ENCODE peak calls at places on chromosomes 13 and 19, in six cellular contexts. One of them, this sample, is unnamed.

GRCh38 chr13:75702476-75702875 is 66.3 kb downstream of the LMO7 start:
- DNase-seq in adrenal gland: no peak
- DNase-seq in endothelial cell: no peak
- DNase-seq in dorsolateral prefrontal cortex: no peak
- DNase-seq in sigmoid colon: no peak
- DNase-seq in gastrocnemius medialis: no peak
- DNase-seq in this sample: no peak

GRCh38 chr19:49746206-49746958 is 16.7 kb downstream of the TSKS start:
- DNase-seq in sigmoid colon: peak; percentile 78
- DNase-seq in adrenal gland: peak; percentile 62
- DNase-seq in endothelial cell: no peak
- DNase-seq in dorsolateral prefrontal cortex: peak; percentile 46
- DNase-seq in gastrocnemius medialis: no peak
- DNase-seq in this sample: peak; percentile 80

GRCh38 chr13:97434417-97435296 is 688 bp downstream of the RAP2A start:
- DNase-seq in dorsolateral prefrontal cortex: peak; percentile 40
- DNase-seq in endothelial cell: peak; percentile 43
- DNase-seq in gastrocnemius medialis: peak; percentile 14
- DNase-seq in adrenal gland: peak; percentile 53
- DNase-seq in sigmoid colon: peak; percentile 78
- DNase-seq in this sample: peak; percentile 50

GRCh38 chr13:39483326-39483725 is 119.7 kb downstream of the LHFPL6 start:
- DNase-seq in adrenal gland: no peak
- DNase-seq in gastrocnemius medialis: no peak
- DNase-seq in dorsolateral prefrontal cortex: no peak
- DNase-seq in endothelial cell: no peak
- DNase-seq in sigmoid colon: no peak
- DNase-seq in this sample: no peak

GRCh38 chr13:50589651-50590054 is 253.8 kb downstream of the DLEU7 start:
- DNase-seq in sigmoid colon: no peak
- DNase-seq in adrenal gland: peak; percentile 48
- DNase-seq in dorsolateral prefrontal cortex: no peak
- DNase-seq in endothelial cell: no peak
- DNase-seq in gastrocnemius medialis: no peak
- DNase-seq in this sample: no peak

GRCh38 chr19:58497634-58498170 is 14.1 kb downstream of the SLC27A5 start:
- DNase-seq in endothelial cell: no peak
- DNase-seq in adrenal gland: no peak
- DNase-seq in gastrocnemius medialis: no peak
- DNase-seq in sigmoid colon: no peak
- DNase-seq in dorsolateral prefrontal cortex: no peak
- DNase-seq in this sample: no peak

GRCh38 chr13:66234159-66234558 is 996.0 kb downstream of the PCDH9 start:
- DNase-seq in adrenal gland: no peak
- DNase-seq in dorsolateral prefrontal cortex: no peak
- DNase-seq in gastrocnemius medialis: no peak
- DNase-seq in sigmoid colon: no peak
- DNase-seq in endothelial cell: no peak
- DNase-seq in this sample: no peak

GRCh38 chr13:23799945-23800344 is 89.3 kb downstream of the MIPEP start:
- DNase-seq in dorsolateral prefrontal cortex: no peak
- DNase-seq in adrenal gland: no peak
- DNase-seq in gastrocnemius medialis: no peak
- DNase-seq in endothelial cell: no peak
- DNase-seq in sigmoid colon: no peak
- DNase-seq in this sample: no peak

GRCh38 chr19:49056101-49056901 is 1.2 kb downstream of the CGB7 start:
- DNase-seq in endothelial cell: peak; percentile 64
- DNase-seq in gastrocnemius medialis: no peak
- DNase-seq in adrenal gland: peak; percentile 26
- DNase-seq in dorsolateral prefrontal cortex: no peak
- DNase-seq in sigmoid colon: no peak
- DNase-seq in this sample: no peak

GRCh38 chr13:97976551-97977375 is 23.3 kb downstream of the IPO5 start:
- DNase-seq in adrenal gland: peak; percentile 34
- DNase-seq in dorsolateral prefrontal cortex: no peak
- DNase-seq in endothelial cell: peak; percentile 38
- DNase-seq in gastrocnemius medialis: no peak
- DNase-seq in sigmoid colon: no peak
- DNase-seq in this sample: no peak

GRCh38 chr13:59337070-59337469 is 826.7 kb downstream of the DIAPH3 start:
- DNase-seq in dorsolateral prefrontal cortex: no peak
- DNase-seq in adrenal gland: no peak
- DNase-seq in gastrocnemius medialis: no peak
- DNase-seq in sigmoid colon: no peak
- DNase-seq in endothelial cell: no peak
- DNase-seq in this sample: no peak

GRCh38 chr13:51541809-51542258 is 42.4 kb upstream of the WDFY2 start:
- DNase-seq in sigmoid colon: no peak
- DNase-seq in gastrocnemius medialis: no peak
- DNase-seq in dorsolateral prefrontal cortex: no peak
- DNase-seq in adrenal gland: peak; percentile 38
- DNase-seq in endothelial cell: no peak
- DNase-seq in this sample: no peak

GRCh38 chr13:30972888-30973377 is 40.5 kb downstream of the TEX26 start:
- DNase-seq in endothelial cell: no peak
- DNase-seq in dorsolateral prefrontal cortex: no peak
- DNase-seq in gastrocnemius medialis: no peak
- DNase-seq in sigmoid colon: no peak
- DNase-seq in adrenal gland: no peak
- DNase-seq in this sample: no peak

GRCh38 chr13:43377149-43377548 is 353.8 kb downstream of the DNAJC15 start:
- DNase-seq in gastrocnemius medialis: no peak
- DNase-seq in dorsolateral prefrontal cortex: peak; percentile 49
- DNase-seq in adrenal gland: no peak
- DNase-seq in sigmoid colon: peak; percentile 71
- DNase-seq in endothelial cell: no peak
- DNase-seq in this sample: no peak

GRCh38 chr13:21974741-21975140 is 303.9 kb downstream of the FGF9 start:
- DNase-seq in sigmoid colon: no peak
- DNase-seq in adrenal gland: no peak
- DNase-seq in gastrocnemius medialis: no peak
- DNase-seq in dorsolateral prefrontal cortex: no peak
- DNase-seq in endothelial cell: no peak
- DNase-seq in this sample: no peak

GRCh38 chr13:110507678-110508381 is 53.7 kb downstream of the RAB20 start:
- DNase-seq in dorsolateral prefrontal cortex: no peak
- DNase-seq in sigmoid colon: no peak
- DNase-seq in gastrocnemius medialis: peak; percentile 50
- DNase-seq in endothelial cell: no peak
- DNase-seq in adrenal gland: no peak
- DNase-seq in this sample: no peak

GRCh38 chr13:44463759-44464158 is 90.1 kb downstream of the SERP2 start:
- DNase-seq in gastrocnemius medialis: no peak
- DNase-seq in adrenal gland: no peak
- DNase-seq in endothelial cell: no peak
- DNase-seq in dorsolateral prefrontal cortex: no peak
- DNase-seq in sigmoid colon: no peak
- DNase-seq in this sample: no peak

GRCh38 chr19:19105365-19106060 is 32.8 kb downstream of the TMEM161A start:
- DNase-seq in gastrocnemius medialis: no peak
- DNase-seq in endothelial cell: peak; percentile 69
- DNase-seq in dorsolateral prefrontal cortex: no peak
- DNase-seq in sigmoid colon: peak; percentile 76
- DNase-seq in adrenal gland: peak; percentile 78
- DNase-seq in this sample: no peak

GRCh38 chr19:37872383-37872782 is 34.0 kb downstream of the WDR87 start:
- DNase-seq in adrenal gland: no peak
- DNase-seq in sigmoid colon: no peak
- DNase-seq in endothelial cell: no peak
- DNase-seq in gastrocnemius medialis: no peak
- DNase-seq in dorsolateral prefrontal cortex: no peak
- DNase-seq in this sample: no peak

GRCh38 chr19:47112664-47113445 is 721 bp downstream of the ZC3H4 start:
- DNase-seq in endothelial cell: peak; percentile 99
- DNase-seq in sigmoid colon: peak; percentile 100
- DNase-seq in gastrocnemius medialis: peak; percentile 100
- DNase-seq in adrenal gland: peak; percentile 99
- DNase-seq in dorsolateral prefrontal cortex: peak; percentile 99
- DNase-seq in this sample: peak; percentile 100

GRCh38 chr19:41897820-41898219 is 14.8 kb downstream of the ARHGEF1 start:
- DNase-seq in endothelial cell: no peak
- DNase-seq in gastrocnemius medialis: no peak
- DNase-seq in adrenal gland: no peak
- DNase-seq in dorsolateral prefrontal cortex: no peak
- DNase-seq in sigmoid colon: no peak
- DNase-seq in this sample: no peak

GRCh38 chr19:7699422-7700127 is 2.4 kb downstream of the FCER2 start:
- DNase-seq in gastrocnemius medialis: no peak
- DNase-seq in endothelial cell: no peak
- DNase-seq in sigmoid colon: no peak
- DNase-seq in dorsolateral prefrontal cortex: no peak
- DNase-seq in adrenal gland: no peak
- DNase-seq in this sample: peak; percentile 69

GRCh38 chr19:3556978-3557460 is 367 bp downstream of the MFSD12 start:
- DNase-seq in dorsolateral prefrontal cortex: no peak
- DNase-seq in adrenal gland: peak; percentile 63
- DNase-seq in endothelial cell: no peak
- DNase-seq in sigmoid colon: peak; percentile 71
- DNase-seq in gastrocnemius medialis: no peak
- DNase-seq in this sample: no peak

GRCh38 chr13:32752997-32753606 is 166.8 kb downstream of the PDS5B start:
- DNase-seq in dorsolateral prefrontal cortex: no peak
- DNase-seq in gastrocnemius medialis: no peak
- DNase-seq in endothelial cell: no peak
- DNase-seq in adrenal gland: no peak
- DNase-seq in sigmoid colon: no peak
- DNase-seq in this sample: no peak

GRCh38 chr13:100389617-100390016 is 199.0 kb downstream of the GGACT start:
- DNase-seq in sigmoid colon: no peak
- DNase-seq in endothelial cell: no peak
- DNase-seq in adrenal gland: no peak
- DNase-seq in dorsolateral prefrontal cortex: no peak
- DNase-seq in gastrocnemius medialis: no peak
- DNase-seq in this sample: peak; percentile 41

GRCh38 chr13:73060251-73061160 is 1.7 kb downstream of the KLF5 start:
- DNase-seq in sigmoid colon: no peak
- DNase-seq in endothelial cell: no peak
- DNase-seq in adrenal gland: no peak
- DNase-seq in gastrocnemius medialis: peak; percentile 22
- DNase-seq in dorsolateral prefrontal cortex: no peak
- DNase-seq in this sample: no peak

GRCh38 chr13:36789730-36790129 is 29.3 kb upstream of the RFXAP start:
- DNase-seq in dorsolateral prefrontal cortex: no peak
- DNase-seq in sigmoid colon: no peak
- DNase-seq in endothelial cell: no peak
- DNase-seq in adrenal gland: peak; percentile 26
- DNase-seq in gastrocnemius medialis: no peak
- DNase-seq in this sample: no peak

GRCh38 chr13:64061649-64062048 is 2646.0 kb upstream of the PCDH20 start:
- DNase-seq in adrenal gland: no peak
- DNase-seq in gastrocnemius medialis: no peak
- DNase-seq in sigmoid colon: no peak
- DNase-seq in dorsolateral prefrontal cortex: no peak
- DNase-seq in endothelial cell: no peak
- DNase-seq in this sample: no peak

GRCh38 chr19:30783212-30783611 is 411.0 kb downstream of the ZNF536 start:
- DNase-seq in dorsolateral prefrontal cortex: no peak
- DNase-seq in gastrocnemius medialis: no peak
- DNase-seq in endothelial cell: no peak
- DNase-seq in sigmoid colon: no peak
- DNase-seq in adrenal gland: no peak
- DNase-seq in this sample: no peak

GRCh38 chr13:51832471-51833152 is 12.4 kb downstream of the TMEM272 start:
- DNase-seq in adrenal gland: peak; percentile 57
- DNase-seq in gastrocnemius medialis: peak; percentile 26
- DNase-seq in endothelial cell: no peak
- DNase-seq in sigmoid colon: no peak
- DNase-seq in dorsolateral prefrontal cortex: no peak
- DNase-seq in this sample: peak; percentile 55

GRCh38 chr13:23631676-23632622 is 61.7 kb downstream of the TNFRSF19 start:
- DNase-seq in adrenal gland: no peak
- DNase-seq in endothelial cell: no peak
- DNase-seq in sigmoid colon: no peak
- DNase-seq in dorsolateral prefrontal cortex: no peak
- DNase-seq in gastrocnemius medialis: no peak
- DNase-seq in this sample: no peak

DNA sequence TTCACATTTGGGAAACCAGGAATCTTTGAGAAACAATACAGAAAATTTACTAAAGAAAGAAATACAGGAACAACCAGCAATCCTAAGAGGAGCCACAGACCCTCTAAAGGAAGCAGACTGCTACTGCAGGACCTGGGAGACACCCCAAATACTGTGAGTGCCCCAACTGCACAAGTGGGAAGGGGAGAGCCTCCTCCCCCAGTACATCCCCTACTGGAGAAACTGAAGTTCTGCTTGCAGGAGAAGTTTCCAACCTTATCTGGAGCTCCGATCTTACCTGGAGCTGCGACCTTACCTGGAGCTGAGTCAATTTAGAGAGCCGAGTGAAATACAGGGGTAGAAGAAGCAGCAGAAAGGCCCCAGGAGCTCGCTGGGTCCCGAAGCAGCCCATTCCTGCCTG is 236.4 kb upstream of the SPRY2 start:
- DNase-seq in adrenal gland: no peak
- DNase-seq in sigmoid colon: no peak
- DNase-seq in dorsolateral prefrontal cortex: no peak
- DNase-seq in gastrocnemius medialis: no peak
- DNase-seq in endothelial cell: no peak
- DNase-seq in this sample: no peak
- TF ChIP-seq CTCF in adrenal gland: no peak
- TF ChIP-seq CTCF in sigmoid colon: no peak
- TF ChIP-seq CTCF in dorsolateral prefrontal cortex: no peak
- TF ChIP-seq CTCF in gastrocnemius medialis: no peak
- TF ChIP-seq CTCF in endothelial cell: no peak
- TF ChIP-seq CTCF in this sample: no peak

GRCh38 chr13:83667606-83668005 is 214.7 kb downstream of the SLITRK1 start:
- DNase-seq in dorsolateral prefrontal cortex: no peak
- DNase-seq in endothelial cell: no peak
- DNase-seq in gastrocnemius medialis: no peak
- DNase-seq in adrenal gland: no peak
- DNase-seq in sigmoid colon: no peak
- DNase-seq in this sample: no peak
- TF ChIP-seq CTCF in dorsolateral prefrontal cortex: no peak
- TF ChIP-seq CTCF in endothelial cell: no peak
- TF ChIP-seq CTCF in gastrocnemius medialis: no peak
- TF ChIP-seq CTCF in adrenal gland: no peak
- TF ChIP-seq CTCF in sigmoid colon: no peak
- TF ChIP-seq CTCF in this sample: no peak

GRCh38 chr13:42354246-42355117 is 82.5 kb downstream of the AKAP11 start:
- DNase-seq in dorsolateral prefrontal cortex: peak; percentile 45
- DNase-seq in sigmoid colon: no peak
- DNase-seq in adrenal gland: no peak
- DNase-seq in endothelial cell: no peak
- DNase-seq in gastrocnemius medialis: no peak
- DNase-seq in this sample: no peak
- TF ChIP-seq CTCF in dorsolateral prefrontal cortex: no peak
- TF ChIP-seq CTCF in sigmoid colon: no peak
- TF ChIP-seq CTCF in adrenal gland: no peak
- TF ChIP-seq CTCF in endothelial cell: no peak
- TF ChIP-seq CTCF in gastrocnemius medialis: no peak
- TF ChIP-seq CTCF in this sample: no peak

DNA sequence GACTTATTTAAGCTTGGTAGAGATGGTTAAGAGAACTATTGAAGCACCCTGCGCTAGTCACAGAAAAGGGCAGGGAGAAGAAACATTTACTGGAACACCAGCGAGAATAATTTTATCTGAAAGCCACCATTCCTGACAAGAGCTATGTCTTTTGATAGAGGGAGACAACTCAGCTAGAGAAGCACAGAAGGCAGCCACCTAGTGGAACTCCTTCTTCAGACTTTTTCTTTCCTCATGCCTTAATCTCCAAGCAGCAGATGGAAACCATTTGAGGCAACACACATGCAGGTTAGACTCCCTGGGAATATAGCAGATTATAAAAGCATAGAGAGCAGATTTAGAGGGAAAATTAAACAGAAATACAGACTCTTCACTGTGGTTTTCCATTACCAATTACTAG is 813.4 kb downstream of the SLITRK6 start:
- DNase-seq in sigmoid colon: no peak
- DNase-seq in gastrocnemius medialis: no peak
- DNase-seq in dorsolateral prefrontal cortex: no peak
- DNase-seq in adrenal gland: no peak
- DNase-seq in endothelial cell: no peak
- DNase-seq in this sample: no peak
- TF ChIP-seq CTCF in sigmoid colon: no peak
- TF ChIP-seq CTCF in gastrocnemius medialis: no peak
- TF ChIP-seq CTCF in dorsolateral prefrontal cortex: no peak
- TF ChIP-seq CTCF in adrenal gland: no peak
- TF ChIP-seq CTCF in endothelial cell: no peak
- TF ChIP-seq CTCF in this sample: no peak

This sample was measured in CD14-positive monocyte.